ENCODE peak calls at places on chromosomes 7 and 10, in seven cellular contexts. A is Right ventricle myocardium superior; N is DMS153; O is astrocyte of the cerebellum; G is AG04450; F is ACHN; Q is activated CD8-positive, alpha-beta memory T cell treated with anti-CD3 and anti-CD28 coated beads for 4 hours. H is an unnamed sample.

GRCh38 chr10:725786-726185 is 36.3 kb upstream of the DIP2C start:
- DNase-seq in F (no peak), Q (no peak), N (no peak), O (no peak), A (no peak), G (no peak), H (no peak)

GRCh38 chr10:92110039-92110794 is 180.7 kb downstream of the CPEB3 start:
- DNase-seq in N (peak), G (no peak), A (no peak), O (no peak), Q (no peak), F (no peak), H (no peak)

GRCh38 chr10:48446785-48447184 is 140.3 kb downstream of the MAPK8 start:
- DNase-seq in F (no peak), Q (no peak), N (no peak), G (no peak), A (no peak), O (no peak), H (no peak)

GRCh38 chr7:28272461-28272877 is 91.9 kb upstream of the JAZF1 start:
- DNase-seq in A (peak), O (peak), G (peak), F (peak), N (no peak), Q (peak), H (no peak)

GRCh38 chr10:15363031-15363430 is 8.1 kb downstream of the FAM171A1 start:
- DNase-seq in Q (no peak), G (no peak), F (peak), O (no peak), N (no peak), A (no peak), H (no peak)

GRCh38 chr10:100670828-100671479 is 74.4 kb upstream of the PAX2 start:
- DNase-seq in A (no peak), F (peak), Q (peak), O (no peak), G (no peak), N (no peak), H (no peak)

GRCh38 chr10:21526952-21527633 is 1.6 kb upstream of the SKIDA1 start:
- DNase-seq in Q (no peak), N (no peak), G (no peak), F (peak), O (no peak), A (peak), H (peak)

GRCh38 chr7:94190599-94191061 is 186.5 kb upstream of the BET1 start:
- DNase-seq in N (no peak), F (peak), G (peak), Q (no peak), O (peak), A (no peak), H (no peak)

GRCh38 chr7:74083117-74083876 is at the start of gene LIMK1:
- DNase-seq in Q (peak), O (peak), N (peak), G (peak), F (peak), A (peak), H (peak)

GRCh38 chr10:65032867-65033769 is 1511.9 kb downstream of the REEP3 start:
- DNase-seq in N (no peak), A (no peak), G (no peak), F (no peak), Q (no peak), O (no peak), H (no peak)

GRCh38 chr10:24495666-24496065 is 228.0 kb downstream of the ARHGAP21 start:
- DNase-seq in G (no peak), O (no peak), N (no peak), A (no peak), F (no peak), Q (no peak), H (no peak)

GRCh38 chr10:130711072-130711471 is 574.9 kb downstream of the GLRX3 start:
- DNase-seq in A (no peak), G (no peak), Q (no peak), F (no peak), N (no peak), O (no peak), H (no peak)

GRCh38 chr7:132646064-132646463 is 69.8 kb upstream of the PLXNA4 start:
- DNase-seq in G (no peak), N (no peak), F (peak), Q (no peak), O (no peak), A (no peak), H (no peak)

H was measured in occipital lobe.